ENCODE peak calls at places on chromosome 19, in six cellular contexts. One of them, this sample, is unnamed.

GRCh38 chr19:17389957-17390664 is 3.9 kb downstream of the CCDC194 start:
- DNase-seq in neuronal stem cell: no peak
- DNase-seq in mesenchymal stem cell: no peak
- DNase-seq in IMR-90: no peak
- DNase-seq in H9: no peak
- DNase-seq in H1: no peak
- DNase-seq in this sample: no peak

GRCh38 chr19:10001899-10002298 is 8.4 kb downstream of the COL5A3 start:
- DNase-seq in neuronal stem cell: no peak
- DNase-seq in mesenchymal stem cell: no peak
- DNase-seq in IMR-90: no peak
- DNase-seq in H9: peak; percentile 79
- DNase-seq in H1: peak; percentile 82
- DNase-seq in this sample: no peak

GRCh38 chr19:12052571-12053169 is at the start of gene ZNF878:
- DNase-seq in neuronal stem cell: peak; percentile 93
- DNase-seq in mesenchymal stem cell: peak; percentile 91
- DNase-seq in IMR-90: peak; percentile 85
- DNase-seq in H9: peak; percentile 98
- DNase-seq in H1: peak; percentile 97
- DNase-seq in this sample: peak; percentile 97

GRCh38 chr19:6717441-6717971 is 2.9 kb downstream of the C3 start:
- DNase-seq in neuronal stem cell: no peak
- DNase-seq in mesenchymal stem cell: peak; percentile 13
- DNase-seq in IMR-90: no peak
- DNase-seq in H9: peak; percentile 46
- DNase-seq in H1: no peak
- DNase-seq in this sample: no peak

GRCh38 chr19:13181747-13182388 is 31.7 kb downstream of the IER2 start:
- DNase-seq in neuronal stem cell: no peak
- DNase-seq in mesenchymal stem cell: peak; percentile 24
- DNase-seq in IMR-90: peak; percentile 64
- DNase-seq in H9: no peak
- DNase-seq in H1: no peak
- DNase-seq in this sample: no peak

GRCh38 chr19:31727536-31727935 is 378.3 kb upstream of the TSHZ3 start:
- DNase-seq in neuronal stem cell: no peak
- DNase-seq in mesenchymal stem cell: no peak
- DNase-seq in IMR-90: no peak
- DNase-seq in H9: no peak
- DNase-seq in H1: no peak
- DNase-seq in this sample: no peak

GRCh38 chr19:58392945-58393724 is 2.3 kb upstream of the RNF225 start:
- DNase-seq in neuronal stem cell: no peak
- DNase-seq in mesenchymal stem cell: no peak
- DNase-seq in IMR-90: no peak
- DNase-seq in H9: peak; percentile 22
- DNase-seq in H1: no peak
- DNase-seq in this sample: no peak

GRCh38 chr19:12913011-12913561 is 6.0 kb downstream of the SYCE2 start:
- DNase-seq in neuronal stem cell: no peak
- DNase-seq in mesenchymal stem cell: peak; percentile 6
- DNase-seq in IMR-90: peak; percentile 42
- DNase-seq in H9: peak; percentile 71
- DNase-seq in H1: peak; percentile 70
- DNase-seq in this sample: no peak

GRCh38 chr19:21463449-21464105 is 41.8 kb upstream of the ZNF429 start:
- DNase-seq in neuronal stem cell: peak; percentile 72
- DNase-seq in mesenchymal stem cell: no peak
- DNase-seq in IMR-90: no peak
- DNase-seq in H9: peak; percentile 95
- DNase-seq in H1: peak; percentile 81
- DNase-seq in this sample: peak; percentile 88

GRCh38 chr19:4581381-4582111 is 22.1 kb upstream of the SEMA6B start:
- DNase-seq in neuronal stem cell: peak; percentile 57
- DNase-seq in mesenchymal stem cell: peak; percentile 27
- DNase-seq in IMR-90: no peak
- DNase-seq in H9: peak; percentile 61
- DNase-seq in H1: peak; percentile 86
- DNase-seq in this sample: no peak

GRCh38 chr19:21835429-21835809 is 563 bp downstream of the ZNF43 start:
- DNase-seq in neuronal stem cell: no peak
- DNase-seq in mesenchymal stem cell: no peak
- DNase-seq in IMR-90: no peak
- DNase-seq in H9: no peak
- DNase-seq in H1: no peak
- DNase-seq in this sample: no peak

GRCh38 chr19:4390862-4391693 is 9.3 kb downstream of the SH3GL1 start:
- DNase-seq in neuronal stem cell: no peak
- DNase-seq in mesenchymal stem cell: no peak
- DNase-seq in IMR-90: no peak
- DNase-seq in H9: no peak
- DNase-seq in H1: no peak
- DNase-seq in this sample: peak; percentile 45

GRCh38 chr19:30028992-30029343 is 86.9 kb downstream of the URI1 start:
- DNase-seq in neuronal stem cell: no peak
- DNase-seq in mesenchymal stem cell: no peak
- DNase-seq in IMR-90: no peak
- DNase-seq in H9: no peak
- DNase-seq in H1: no peak
- DNase-seq in this sample: no peak

GRCh38 chr19:18300930-18301717 is 19.7 kb upstream of the JUND start:
- DNase-seq in neuronal stem cell: no peak
- DNase-seq in mesenchymal stem cell: peak; percentile 80
- DNase-seq in IMR-90: peak; percentile 62
- DNase-seq in H9: no peak
- DNase-seq in H1: no peak
- DNase-seq in this sample: peak; percentile 97

GRCh38 chr19:57655443-57655842 is 13.3 kb upstream of the ZSCAN4 start:
- DNase-seq in neuronal stem cell: no peak
- DNase-seq in mesenchymal stem cell: no peak
- DNase-seq in IMR-90: no peak
- DNase-seq in H9: no peak
- DNase-seq in H1: no peak
- DNase-seq in this sample: no peak

GRCh38 chr19:55585658-55586339 is 5.2 kb upstream of the ZNF579 start:
- DNase-seq in neuronal stem cell: peak; percentile 84
- DNase-seq in mesenchymal stem cell: peak; percentile 77
- DNase-seq in IMR-90: peak; percentile 63
- DNase-seq in H9: peak; percentile 90
- DNase-seq in H1: peak; percentile 92
- DNase-seq in this sample: no peak

GRCh38 chr19:50511069-50511822 is at the start of gene JOSD2:
- DNase-seq in neuronal stem cell: peak; percentile 99
- DNase-seq in mesenchymal stem cell: peak; percentile 99
- DNase-seq in IMR-90: peak; percentile 99
- DNase-seq in H9: peak; percentile 98
- DNase-seq in H1: peak; percentile 94
- DNase-seq in this sample: peak; percentile 100

GRCh38 chr19:7874080-7874856 is at the start of gene PRR36:
- DNase-seq in neuronal stem cell: peak; percentile 79
- DNase-seq in mesenchymal stem cell: peak; percentile 26
- DNase-seq in IMR-90: no peak
- DNase-seq in H9: peak; percentile 94
- DNase-seq in H1: peak; percentile 93
- DNase-seq in this sample: no peak

GRCh38 chr19:35155981-35156672 is 1.6 kb downstream of the FXYD5 start:
- DNase-seq in neuronal stem cell: no peak
- DNase-seq in mesenchymal stem cell: no peak
- DNase-seq in IMR-90: no peak
- DNase-seq in H9: no peak
- DNase-seq in H1: no peak
- DNase-seq in this sample: no peak

GRCh38 chr19:44176590-44176989 is 11.7 kb downstream of the ZNF226 start:
- DNase-seq in neuronal stem cell: no peak
- DNase-seq in mesenchymal stem cell: peak; percentile 5
- DNase-seq in IMR-90: no peak
- DNase-seq in H9: no peak
- DNase-seq in H1: no peak
- DNase-seq in this sample: no peak

GRCh38 chr19:42159942-42160341 is 27.7 kb upstream of the POU2F2 start:
- DNase-seq in neuronal stem cell: no peak
- DNase-seq in mesenchymal stem cell: no peak
- DNase-seq in IMR-90: no peak
- DNase-seq in H9: no peak
- DNase-seq in H1: no peak
- DNase-seq in this sample: no peak

GRCh38 chr19:29694669-29695627 is 20.1 kb downstream of the C19orf12 start:
- DNase-seq in neuronal stem cell: peak; percentile 59
- DNase-seq in mesenchymal stem cell: peak; percentile 75
- DNase-seq in IMR-90: peak; percentile 70
- DNase-seq in H9: peak; percentile 88
- DNase-seq in H1: peak; percentile 92
- DNase-seq in this sample: peak; percentile 78

GRCh38 chr19:55489711-55490477 is 1.7 kb downstream of the SSC5D start:
- DNase-seq in neuronal stem cell: no peak
- DNase-seq in mesenchymal stem cell: no peak
- DNase-seq in IMR-90: no peak
- DNase-seq in H9: no peak
- DNase-seq in H1: no peak
- DNase-seq in this sample: no peak

GRCh38 chr19:35223084-35223790 is 5.3 kb downstream of the FAM187B start:
- DNase-seq in neuronal stem cell: no peak
- DNase-seq in mesenchymal stem cell: no peak
- DNase-seq in IMR-90: no peak
- DNase-seq in H9: no peak
- DNase-seq in H1: no peak
- DNase-seq in this sample: no peak

GRCh38 chr19:17564783-17565182 is 9.3 kb downstream of the COLGALT1 start:
- DNase-seq in neuronal stem cell: no peak
- DNase-seq in mesenchymal stem cell: no peak
- DNase-seq in IMR-90: no peak
- DNase-seq in H9: no peak
- DNase-seq in H1: no peak
- DNase-seq in this sample: no peak

GRCh38 chr19:30066781-30067759 is 125.0 kb downstream of the URI1 start:
- DNase-seq in neuronal stem cell: no peak
- DNase-seq in mesenchymal stem cell: no peak
- DNase-seq in IMR-90: no peak
- DNase-seq in H9: peak; percentile 11
- DNase-seq in H1: no peak
- DNase-seq in this sample: no peak

GRCh38 chr19:16859626-16860025 is 29.2 kb upstream of the F2RL3 start:
- DNase-seq in neuronal stem cell: no peak
- DNase-seq in mesenchymal stem cell: no peak
- DNase-seq in IMR-90: no peak
- DNase-seq in H9: no peak
- DNase-seq in H1: no peak
- DNase-seq in this sample: no peak

GRCh38 chr19:49106648-49107135 is 7.5 kb upstream of the LIN7B start:
- DNase-seq in neuronal stem cell: peak; percentile 52
- DNase-seq in mesenchymal stem cell: peak; percentile 50
- DNase-seq in IMR-90: peak; percentile 45
- DNase-seq in H9: peak; percentile 81
- DNase-seq in H1: peak; percentile 87
- DNase-seq in this sample: peak; percentile 27
- H4K91ac ChIP-seq in neuronal stem cell: no peak overlapping the region
- H4K91ac ChIP-seq in mesenchymal stem cell: no peak overlapping the region
- H4K91ac ChIP-seq in IMR-90: no peak overlapping the region
- H4K91ac ChIP-seq in H9: no peak overlapping the region
- H4K91ac ChIP-seq in H1: no peak overlapping the region
- H4K91ac ChIP-seq in this sample: no peak overlapping the region

DNA sequence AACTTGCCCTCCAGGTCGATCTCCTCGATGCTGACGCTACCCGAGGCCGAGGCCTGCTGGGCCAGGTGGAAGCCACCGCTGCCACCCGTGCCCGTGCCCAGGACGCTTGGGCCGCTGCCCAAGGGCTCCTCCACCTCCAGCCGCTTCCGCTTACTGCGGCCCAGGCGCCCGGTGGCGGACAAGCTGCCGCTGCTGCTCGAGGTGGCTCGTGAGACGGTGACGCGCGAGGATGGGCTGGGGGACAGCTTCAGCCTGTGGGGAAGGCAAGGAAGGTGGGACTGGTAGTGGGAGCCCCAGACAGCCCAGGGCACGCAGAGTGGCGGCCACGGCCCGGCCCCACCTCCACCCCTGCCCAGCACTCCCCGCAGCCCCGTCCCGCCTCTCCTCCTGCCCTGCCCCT is 6.5 kb upstream of the TIMM13 start:
- DNase-seq in neuronal stem cell: no peak
- DNase-seq in mesenchymal stem cell: no peak
- DNase-seq in IMR-90: no peak
- DNase-seq in H9: no peak
- DNase-seq in H1: no peak
- DNase-seq in this sample: no peak
- H2BK120ac ChIP-seq in neuronal stem cell: no peak overlapping the region
- H2BK120ac ChIP-seq in mesenchymal stem cell: no peak overlapping the region
- H2BK120ac ChIP-seq in IMR-90: no peak overlapping the region
- H2BK120ac ChIP-seq in H9: no peak overlapping the region
- H2BK120ac ChIP-seq in H1: no peak overlapping the region
- H2BK120ac ChIP-seq in this sample: no peak overlapping the region

GRCh38 chr19:39017646-39018045 is 14.7 kb downstream of the FBXO27 start:
- DNase-seq in neuronal stem cell: no peak
- DNase-seq in mesenchymal stem cell: no peak
- DNase-seq in IMR-90: no peak
- DNase-seq in H9: no peak
- DNase-seq in H1: no peak
- DNase-seq in this sample: no peak

GRCh38 chr19:39024875-39025641 is 7.3 kb downstream of the FBXO27 start:
- DNase-seq in neuronal stem cell: no peak
- DNase-seq in mesenchymal stem cell: no peak
- DNase-seq in IMR-90: no peak
- DNase-seq in H9: no peak
- DNase-seq in H1: no peak
- DNase-seq in this sample: no peak

GRCh38 chr19:39021063-39021462 is 11.3 kb downstream of the FBXO27 start:
- DNase-seq in neuronal stem cell: no peak
- DNase-seq in mesenchymal stem cell: no peak
- DNase-seq in IMR-90: no peak
- DNase-seq in H9: no peak
- DNase-seq in H1: no peak
- DNase-seq in this sample: no peak
- H4K91ac ChIP-seq in neuronal stem cell: no peak overlapping the region
- H4K91ac ChIP-seq in mesenchymal stem cell: no peak overlapping the region
- H4K91ac ChIP-seq in IMR-90: no peak overlapping the region
- H4K91ac ChIP-seq in H9: no peak overlapping the region
- H4K91ac ChIP-seq in H1: no peak overlapping the region
- H4K91ac ChIP-seq in this sample: no peak overlapping the region

DNA sequence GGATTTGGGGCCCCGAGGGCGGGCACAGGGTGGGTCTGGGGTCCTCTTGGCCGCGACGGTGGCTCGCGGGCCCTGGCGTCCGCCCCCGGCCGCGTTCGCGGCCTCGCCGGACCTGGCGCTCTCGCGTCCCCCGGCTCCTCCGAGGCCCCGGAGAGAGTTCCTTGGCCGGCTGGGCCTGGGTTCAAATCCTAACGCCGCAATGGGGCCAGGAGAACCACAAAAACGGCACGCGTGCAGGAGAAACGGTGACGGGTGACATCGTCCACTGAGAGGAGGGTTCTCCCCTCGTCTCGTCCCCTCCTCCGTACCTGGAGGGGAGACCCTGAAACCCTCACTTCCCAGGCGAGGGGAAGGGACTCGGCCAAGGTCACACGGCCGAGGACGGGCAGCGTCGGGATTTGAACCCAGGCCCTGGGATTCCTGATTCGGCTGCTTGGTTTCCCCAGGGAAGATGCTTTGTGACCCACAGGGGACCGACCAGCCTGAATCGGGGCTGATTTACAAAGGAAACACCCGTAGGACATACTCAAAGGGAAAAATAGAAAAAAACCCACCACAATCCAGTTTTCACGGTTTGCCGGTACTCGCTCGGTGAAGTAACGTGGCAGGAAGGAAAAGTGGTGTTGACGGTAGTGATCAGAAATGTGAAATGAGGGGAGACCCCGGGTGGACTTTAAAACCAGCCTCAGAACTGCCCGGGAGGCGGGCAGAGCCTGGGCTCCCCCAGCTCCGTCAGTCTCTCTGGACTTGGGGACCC is 692 bp downstream of the SAFB start:
- DNase-seq in neuronal stem cell: no peak
- DNase-seq in mesenchymal stem cell: peak; percentile 17
- DNase-seq in IMR-90: no peak
- DNase-seq in H9: no peak
- DNase-seq in H1: no peak
- DNase-seq in this sample: no peak
- H2BK120ac ChIP-seq in neuronal stem cell: no peak overlapping the region
- H2BK120ac ChIP-seq in mesenchymal stem cell: peak overlapping the region; percentile 69
- H2BK120ac ChIP-seq in IMR-90: peak overlapping the region; percentile 41
- H2BK120ac ChIP-seq in H9: no peak overlapping the region
- H2BK120ac ChIP-seq in H1: no peak overlapping the region
- H2BK120ac ChIP-seq in this sample: peak overlapping the region; percentile 57